ENCODE peak calls at places on chromosomes 4 and X, in seven cellular contexts. R is type B pancreatic cell, M is lung, J is omental fat pad, B is GM06990, F is chondrocyte, Y is stomach. I is an unnamed sample.

GRCh38 chr4:53267026-53267425 is 98.8 kb downstream of the SCFD2 start:
- DNase-seq in M (no peak), B (no peak), R (no peak), J (no peak), Y (no peak), F (no peak), I (no peak)

GRCh38 chrX:43949669-43950068 is 23.5 kb downstream of the NDP start:
- DNase-seq in M (no peak), Y (no peak), F (no peak), B (no peak), R (no peak), J (no peak), I (peak; percentile 2)

GRCh38 chrX:151153086-151153485 is 23.3 kb upstream of the GPR50 start:
- DNase-seq in R (no peak), M (no peak), F (no peak), B (no peak), Y (no peak), J (no peak), I (no peak)

GRCh38 chr4:61443813-61444510 is 243.8 kb downstream of the ADGRL3 start:
- DNase-seq in M (no peak), F (no peak), Y (no peak), R (no peak), B (no peak), J (no peak), I (no peak)

GRCh38 chrX:76420237-76420636 is 7.3 kb upstream of the MAGEE1 start:
- DNase-seq in R (no peak), Y (no peak), B (no peak), J (no peak), M (no peak), F (no peak), I (no peak)

GRCh38 chrX:30957753-30958152 is 68.7 kb upstream of the TAB3 start:
- DNase-seq in Y (no peak), M (no peak), R (no peak), J (no peak), F (no peak), B (no peak), I (no peak)

GRCh38 chr4:179415016-179415841 is 1973.0 kb upstream of the AGA start:
- DNase-seq in M (no peak), Y (no peak), R (no peak), B (no peak), F (no peak), J (no peak), I (no peak)

GRCh38 chr4:31984872-31985271 is 1264.7 kb downstream of the PCDH7 start:
- DNase-seq in F (no peak), B (no peak), M (no peak), J (no peak), Y (no peak), R (no peak), I (no peak)

GRCh38 chr4:77047037-77047436 is 28.8 kb downstream of the CCNI start:
- DNase-seq in M (no peak), F (no peak), R (no peak), Y (no peak), B (no peak), J (no peak), I (no peak)

GRCh38 chr4:98659741-98660507 is 1.5 kb upstream of the TSPAN5 start:
- DNase-seq in Y (no peak), R (no peak), B (no peak), M (no peak), F (no peak), J (no peak), I (peak; percentile 10)

GRCh38 chr4:15132739-15133138 is 130.5 kb downstream of the CPEB2 start:
- DNase-seq in J (no peak), B (no peak), F (no peak), M (no peak), Y (no peak), R (no peak), I (no peak)

GRCh38 chr4:62917649-62918048 is 1491.6 kb downstream of the TECRL start:
- DNase-seq in M (no peak), B (no peak), Y (no peak), J (no peak), F (no peak), R (no peak), I (no peak)

GRCh38 chrX:144335402-144335801 is 451.5 kb downstream of the UBE2NL start:
- DNase-seq in M (no peak), R (no peak), J (no peak), B (no peak), Y (no peak), F (no peak), I (no peak)

GRCh38 chrX:14352511-14352910 is 176.8 kb upstream of the GLRA2 start:
- DNase-seq in R (no peak), J (no peak), F (no peak), B (no peak), Y (no peak), M (no peak), I (no peak)

GRCh38 chr4:181618038-181618618 is 625.1 kb upstream of the TENM3 start:
- DNase-seq in R (no peak), M (no peak), Y (no peak), F (no peak), B (no peak), J (no peak), I (no peak)

GRCh38 chr4:105710678-105711077 is 2.1 kb downstream of the GSTCD start:
- DNase-seq in Y (no peak), R (no peak), M (no peak), B (no peak), J (no peak), F (no peak), I (no peak)

GRCh38 chr4:89111833-89112563 is 665 bp downstream of the TIGD2 start:
- DNase-seq in J (no peak), F (no peak), Y (no peak), B (no peak), R (no peak), M (no peak), I (no peak)

GRCh38 chrX:2427147-2427546 is 73.6 kb downstream of the DHRSX start:
- DNase-seq in B (no peak), Y (no peak), J (no peak), R (no peak), F (no peak), M (no peak), I (no peak)

GRCh38 chr4:37522996-37523395 is 163.2 kb downstream of the RELL1 start:
- DNase-seq in Y (no peak), R (no peak), J (no peak), F (no peak), B (no peak), M (no peak), I (no peak)

GRCh38 chr4:73868206-73869129 is 725 bp upstream of the CXCL1 start:
- DNase-seq in B (no peak), R (no peak), Y (no peak), F (no peak), J (no peak), M (no peak), I (peak; percentile 21)

GRCh38 chrX:81414630-81415029 is 212.7 kb downstream of the SH3BGRL start:
- DNase-seq in Y (no peak), R (no peak), M (no peak), B (no peak), F (no peak), J (no peak), I (no peak)
- TF ChIP-seq CTCF in Y (no peak), R (no peak), M (no peak), B (no peak), F (peak; percentile 68), J (no peak), I (no peak)

GRCh38 chr4:8238515-8239053 is 31.0 kb upstream of the HTRA3 start:
- DNase-seq in B (no peak), R (no peak), M (no peak), J (no peak), Y (no peak), F (no peak), I (peak; percentile 69)
- TF ChIP-seq CTCF in B (peak; percentile 56), R (peak; percentile 68), M (no peak), J (no peak), Y (no peak), F (peak; percentile 73), I (peak; percentile 11)

GRCh38 chrX:29687687-29688086 is 527.7 kb upstream of the MAGEB2 start:
- DNase-seq in B (no peak), Y (no peak), F (no peak), M (no peak), J (no peak), R (no peak), I (no peak)
- TF ChIP-seq CTCF in B (no peak), Y (no peak), F (peak; percentile 43), M (no peak), J (no peak), R (no peak), I (no peak)

GRCh38 chrX:109629310-109629709 is 4.3 kb upstream of the KCNE5 start:
- DNase-seq in F (no peak), J (no peak), R (no peak), M (no peak), Y (no peak), B (no peak), I (no peak)

GRCh38 chrX:109638158-109638557 is 13.2 kb upstream of the KCNE5 start:
- DNase-seq in R (no peak), J (no peak), Y (no peak), F (no peak), M (no peak), B (no peak), I (no peak)

GRCh38 chrX:109632906-109633504 is 8.0 kb upstream of the KCNE5 start:
- DNase-seq in B (no peak), F (no peak), J (no peak), M (no peak), R (no peak), Y (no peak), I (peak; percentile 15)

GRCh38 chrX:109635151-109635550 is 10.2 kb upstream of the KCNE5 start:
- DNase-seq in M (no peak), R (no peak), J (no peak), B (no peak), Y (no peak), F (no peak), I (peak; percentile 15)
- TF ChIP-seq CTCF in M (peak; percentile 5), R (peak; percentile 75), J (no peak), B (peak; percentile 62), Y (no peak), F (peak; percentile 78), I (peak; percentile 20)

GRCh38 chrX:48541140-48541814 is 1.8 kb downstream of the TBC1D25 start:
- DNase-seq in B (peak; percentile 40), F (no peak), Y (no peak), R (no peak), M (no peak), J (no peak), I (no peak)

GRCh38 chrX:48540480-48540879 is 966 bp downstream of the TBC1D25 start:
- DNase-seq in R (no peak), M (no peak), F (no peak), Y (no peak), J (no peak), B (no peak), I (no peak)

GRCh38 chrX:48539345-48540014 is at the start of gene TBC1D25:
- DNase-seq in J (peak; percentile 77), R (peak; percentile 94), F (peak; percentile 97), B (peak; percentile 91), M (peak; percentile 97), Y (peak; percentile 97), I (peak; percentile 89)

GRCh38 chrX:48540015-48540350 is 469 bp downstream of the TBC1D25 start:
- DNase-seq in M (no peak), R (no peak), B (no peak), F (no peak), Y (peak; percentile 43), J (no peak), I (peak; percentile 56)

GRCh38 chrX:48538641-48539344 is 721 bp upstream of the TBC1D25 start:
- DNase-seq in F (no peak), J (no peak), M (no peak), Y (no peak), B (no peak), R (no peak), I (no peak)
- TF ChIP-seq CTCF in F (no peak), J (no peak), M (no peak), Y (no peak), B (no peak), R (no peak), I (no peak)

I was measured in GM20000.